ENCODE peak calls at places on chromosomes 13 and 19, in nine cellular contexts. One of them, this sample, is unnamed.

GRCh38 chr19:40091205-40092129 is 724 bp upstream of the ZNF780A start:
- DNase-seq in HS-5: no peak
- DNase-seq in H7: no peak
- DNase-seq in cardiac muscle cell: no peak
- DNase-seq in NCI-H1417: no peak
- DNase-seq in T follicular helper cell: no peak
- DNase-seq in GM03348: peak; percentile 10
- DNase-seq in stimulated activated CD4-positive, alpha-beta T cell treated with anti-CD3 and anti-CD28 coated beads, Interleukin-15, amount 100 ng/mL, for 1 hour: no peak
- DNase-seq in iris pigment epithelial cell: no peak
- DNase-seq in this sample: no peak

GRCh38 chr13:28637714-28638355 is 21.1 kb upstream of the POMP start:
- DNase-seq in HS-5: no peak
- DNase-seq in H7: no peak
- DNase-seq in cardiac muscle cell: no peak
- DNase-seq in NCI-H1417: no peak
- DNase-seq in T follicular helper cell: no peak
- DNase-seq in GM03348: no peak
- DNase-seq in stimulated activated CD4-positive, alpha-beta T cell treated with anti-CD3 and anti-CD28 coated beads, Interleukin-15, amount 100 ng/mL, for 1 hour: no peak
- DNase-seq in iris pigment epithelial cell: no peak
- DNase-seq in this sample: no peak

GRCh38 chr19:11995174-11995573 is 30.3 kb downstream of the ZNF763 start:
- DNase-seq in HS-5: no peak
- DNase-seq in H7: peak; percentile 49
- DNase-seq in cardiac muscle cell: peak; percentile 79
- DNase-seq in NCI-H1417: no peak
- DNase-seq in T follicular helper cell: no peak
- DNase-seq in GM03348: peak; percentile 32
- DNase-seq in stimulated activated CD4-positive, alpha-beta T cell treated with anti-CD3 and anti-CD28 coated beads, Interleukin-15, amount 100 ng/mL, for 1 hour: no peak
- DNase-seq in iris pigment epithelial cell: peak; percentile 77
- DNase-seq in this sample: no peak

GRCh38 chr13:114334305-114335053 is 20.2 kb downstream of the CHAMP1 start:
- DNase-seq in HS-5: no peak
- DNase-seq in H7: no peak
- DNase-seq in cardiac muscle cell: no peak
- DNase-seq in NCI-H1417: no peak
- DNase-seq in T follicular helper cell: no peak
- DNase-seq in GM03348: no peak
- DNase-seq in stimulated activated CD4-positive, alpha-beta T cell treated with anti-CD3 and anti-CD28 coated beads, Interleukin-15, amount 100 ng/mL, for 1 hour: no peak
- DNase-seq in iris pigment epithelial cell: no peak
- DNase-seq in this sample: no peak

GRCh38 chr13:36509369-36509768 is 77.1 kb downstream of the CCNA1 start:
- DNase-seq in HS-5: no peak
- DNase-seq in H7: peak; percentile 38
- DNase-seq in cardiac muscle cell: no peak
- DNase-seq in NCI-H1417: no peak
- DNase-seq in T follicular helper cell: no peak
- DNase-seq in GM03348: no peak
- DNase-seq in stimulated activated CD4-positive, alpha-beta T cell treated with anti-CD3 and anti-CD28 coated beads, Interleukin-15, amount 100 ng/mL, for 1 hour: no peak
- DNase-seq in iris pigment epithelial cell: no peak
- DNase-seq in this sample: no peak

GRCh38 chr19:898663-899062 is 5.4 kb downstream of the RNU6-9 start:
- DNase-seq in HS-5: no peak
- DNase-seq in H7: peak; percentile 93
- DNase-seq in cardiac muscle cell: no peak
- DNase-seq in NCI-H1417: peak; percentile 97
- DNase-seq in T follicular helper cell: no peak
- DNase-seq in GM03348: no peak
- DNase-seq in stimulated activated CD4-positive, alpha-beta T cell treated with anti-CD3 and anti-CD28 coated beads, Interleukin-15, amount 100 ng/mL, for 1 hour: no peak
- DNase-seq in iris pigment epithelial cell: no peak
- DNase-seq in this sample: no peak

GRCh38 chr13:54016548-54016947 is 987.9 kb downstream of the OLFM4 start:
- DNase-seq in HS-5: no peak
- DNase-seq in H7: no peak
- DNase-seq in cardiac muscle cell: no peak
- DNase-seq in NCI-H1417: no peak
- DNase-seq in T follicular helper cell: no peak
- DNase-seq in GM03348: no peak
- DNase-seq in stimulated activated CD4-positive, alpha-beta T cell treated with anti-CD3 and anti-CD28 coated beads, Interleukin-15, amount 100 ng/mL, for 1 hour: no peak
- DNase-seq in iris pigment epithelial cell: no peak
- DNase-seq in this sample: no peak

GRCh38 chr19:49997709-49998108 is 27.5 kb downstream of the VRK3 start:
- DNase-seq in HS-5: no peak
- DNase-seq in H7: peak; percentile 93
- DNase-seq in cardiac muscle cell: peak; percentile 28
- DNase-seq in NCI-H1417: no peak
- DNase-seq in T follicular helper cell: no peak
- DNase-seq in GM03348: peak; percentile 39
- DNase-seq in stimulated activated CD4-positive, alpha-beta T cell treated with anti-CD3 and anti-CD28 coated beads, Interleukin-15, amount 100 ng/mL, for 1 hour: no peak
- DNase-seq in iris pigment epithelial cell: peak; percentile 32
- DNase-seq in this sample: no peak

GRCh38 chr19:10430505-10431253 is 10.3 kb downstream of the PDE4A start:
- DNase-seq in HS-5: no peak
- DNase-seq in H7: peak; percentile 87
- DNase-seq in cardiac muscle cell: peak; percentile 70
- DNase-seq in NCI-H1417: no peak
- DNase-seq in T follicular helper cell: no peak
- DNase-seq in GM03348: peak; percentile 95
- DNase-seq in stimulated activated CD4-positive, alpha-beta T cell treated with anti-CD3 and anti-CD28 coated beads, Interleukin-15, amount 100 ng/mL, for 1 hour: no peak
- DNase-seq in iris pigment epithelial cell: no peak
- DNase-seq in this sample: no peak

GRCh38 chr19:14432817-14433453 is at the start of gene PKN1:
- DNase-seq in HS-5: no peak
- DNase-seq in H7: peak; percentile 98
- DNase-seq in cardiac muscle cell: peak; percentile 46
- DNase-seq in NCI-H1417: peak; percentile 84
- DNase-seq in T follicular helper cell: no peak
- DNase-seq in GM03348: peak; percentile 94
- DNase-seq in stimulated activated CD4-positive, alpha-beta T cell treated with anti-CD3 and anti-CD28 coated beads, Interleukin-15, amount 100 ng/mL, for 1 hour: peak; percentile 55
- DNase-seq in iris pigment epithelial cell: no peak
- DNase-seq in this sample: no peak

GRCh38 chr19:35862528-35862927 is 5.8 kb downstream of the KIRREL2 start:
- DNase-seq in HS-5: no peak
- DNase-seq in H7: peak; percentile 59
- DNase-seq in cardiac muscle cell: no peak
- DNase-seq in NCI-H1417: no peak
- DNase-seq in T follicular helper cell: no peak
- DNase-seq in GM03348: no peak
- DNase-seq in stimulated activated CD4-positive, alpha-beta T cell treated with anti-CD3 and anti-CD28 coated beads, Interleukin-15, amount 100 ng/mL, for 1 hour: no peak
- DNase-seq in iris pigment epithelial cell: no peak
- DNase-seq in this sample: no peak

GRCh38 chr13:95784161-95784880 is 107.4 kb downstream of the DNAJC3 start:
- DNase-seq in HS-5: peak; percentile 31
- DNase-seq in H7: no peak
- DNase-seq in cardiac muscle cell: peak; percentile 90
- DNase-seq in NCI-H1417: no peak
- DNase-seq in T follicular helper cell: no peak
- DNase-seq in GM03348: peak; percentile 72
- DNase-seq in stimulated activated CD4-positive, alpha-beta T cell treated with anti-CD3 and anti-CD28 coated beads, Interleukin-15, amount 100 ng/mL, for 1 hour: no peak
- DNase-seq in iris pigment epithelial cell: peak; percentile 58
- DNase-seq in this sample: no peak

GRCh38 chr19:47324502-47324901 is 7.5 kb upstream of the C5AR2 start:
- DNase-seq in HS-5: no peak
- DNase-seq in H7: peak; percentile 32
- DNase-seq in cardiac muscle cell: no peak
- DNase-seq in NCI-H1417: no peak
- DNase-seq in T follicular helper cell: no peak
- DNase-seq in GM03348: no peak
- DNase-seq in stimulated activated CD4-positive, alpha-beta T cell treated with anti-CD3 and anti-CD28 coated beads, Interleukin-15, amount 100 ng/mL, for 1 hour: no peak
- DNase-seq in iris pigment epithelial cell: no peak
- DNase-seq in this sample: no peak

GRCh38 chr13:112859817-112860190 is 109.2 kb upstream of the MCF2L start:
- DNase-seq in HS-5: peak; percentile 4
- DNase-seq in H7: no peak
- DNase-seq in cardiac muscle cell: peak; percentile 50
- DNase-seq in NCI-H1417: no peak
- DNase-seq in T follicular helper cell: no peak
- DNase-seq in GM03348: no peak
- DNase-seq in stimulated activated CD4-positive, alpha-beta T cell treated with anti-CD3 and anti-CD28 coated beads, Interleukin-15, amount 100 ng/mL, for 1 hour: no peak
- DNase-seq in iris pigment epithelial cell: peak; percentile 67
- DNase-seq in this sample: no peak

GRCh38 chr13:109941951-109942350 is 155.6 kb upstream of the IRS2 start:
- DNase-seq in HS-5: no peak
- DNase-seq in H7: no peak
- DNase-seq in cardiac muscle cell: peak; percentile 71
- DNase-seq in NCI-H1417: no peak
- DNase-seq in T follicular helper cell: no peak
- DNase-seq in GM03348: peak; percentile 51
- DNase-seq in stimulated activated CD4-positive, alpha-beta T cell treated with anti-CD3 and anti-CD28 coated beads, Interleukin-15, amount 100 ng/mL, for 1 hour: no peak
- DNase-seq in iris pigment epithelial cell: peak; percentile 73
- DNase-seq in this sample: no peak

GRCh38 chr19:48624067-48624594 is 4.8 kb downstream of the SPHK2 start:
- DNase-seq in HS-5: no peak
- DNase-seq in H7: peak; percentile 99
- DNase-seq in cardiac muscle cell: peak; percentile 99
- DNase-seq in NCI-H1417: peak; percentile 95
- DNase-seq in T follicular helper cell: peak; percentile 87
- DNase-seq in GM03348: peak; percentile 97
- DNase-seq in stimulated activated CD4-positive, alpha-beta T cell treated with anti-CD3 and anti-CD28 coated beads, Interleukin-15, amount 100 ng/mL, for 1 hour: peak; percentile 96
- DNase-seq in iris pigment epithelial cell: peak; percentile 98
- DNase-seq in this sample: peak; percentile 99

GRCh38 chr19:47778089-47778953 is at the start of gene SELENOW:
- DNase-seq in HS-5: peak; percentile 53
- DNase-seq in H7: peak; percentile 96
- DNase-seq in cardiac muscle cell: peak; percentile 79
- DNase-seq in NCI-H1417: peak; percentile 94
- DNase-seq in T follicular helper cell: peak; percentile 57
- DNase-seq in GM03348: peak; percentile 95
- DNase-seq in stimulated activated CD4-positive, alpha-beta T cell treated with anti-CD3 and anti-CD28 coated beads, Interleukin-15, amount 100 ng/mL, for 1 hour: peak; percentile 63
- DNase-seq in iris pigment epithelial cell: peak; percentile 63
- DNase-seq in this sample: peak; percentile 82

GRCh38 chr19:44988896-44989563 is 12.2 kb upstream of the RELB start:
- DNase-seq in HS-5: no peak
- DNase-seq in H7: peak; percentile 92
- DNase-seq in cardiac muscle cell: peak; percentile 78
- DNase-seq in NCI-H1417: peak; percentile 2
- DNase-seq in T follicular helper cell: peak; percentile 58
- DNase-seq in GM03348: peak; percentile 87
- DNase-seq in stimulated activated CD4-positive, alpha-beta T cell treated with anti-CD3 and anti-CD28 coated beads, Interleukin-15, amount 100 ng/mL, for 1 hour: peak; percentile 55
- DNase-seq in iris pigment epithelial cell: peak; percentile 56
- DNase-seq in this sample: no peak